ENCODE peak calls at places on chromosomes 13 and 19, in eight cellular contexts. A is DMS 273 treated with DMSO at 0.1 percent for 48 hours; D is GM12892; F is stimulated activated CD4-positive, alpha-beta T cell treated with anti-CD3 and anti-CD28 coated beads, Interleukin-12 subunit alpha, Interleukin-12 subunit beta, amount 100 ng/mL, for 24 hours; K is EH; M is activated T-helper 2 cell treated with anti-CD3 and anti-CD28 coated beads, Interferon-gamma antibody, Interleukin-2, Interleukin-4, amounts not matched to agents 10 μg/mL and 5 μg/mL and 100 μg/mL, durations not matched to agents 14 hours and 24 hours and 36 hours; X is cardiac muscle cell; U is iris pigment epithelial cell. S is an unnamed sample.
A peak's percentile ranks its signal among the peaks of the same experiment; 100 is the strongest.

GRCh38 chr13:110652231-110652730 is 36.9 kb downstream of the NAXD start:
- DNase-seq in A (no peak), D (no peak), F (no peak), K (no peak), M (no peak), X (no peak), U (no peak), S (no peak)

GRCh38 chr19:14416743-14417214 is 2.4 kb downstream of the DDX39A start:
- DNase-seq in A (no peak), D (no peak), F (no peak), K (peak; percentile 34), M (no peak), X (no peak), U (no peak), S (no peak)

GRCh38 chr13:109795021-109795420 is 8.6 kb upstream of the IRS2 start:
- DNase-seq in A (no peak), D (no peak), F (no peak), K (no peak), M (no peak), X (no peak), U (no peak), S (no peak)

GRCh38 chr19:42270346-42271044 is 1.4 kb downstream of the CIC start:
- DNase-seq in A (no peak), D (peak; percentile 43), F (peak; percentile 43), K (peak; percentile 89), M (peak; percentile 62), X (peak; percentile 55), U (peak; percentile 66), S (peak; percentile 57)

GRCh38 chr19:3335431-3336350 is 30.7 kb upstream of the NFIC start:
- DNase-seq in A (no peak), D (no peak), F (no peak), K (peak; percentile 81), M (no peak), X (peak; percentile 71), U (peak; percentile 38), S (no peak)

GRCh38 chr19:46030861-46031550 is 8.2 kb upstream of the PGLYRP1 start:
- DNase-seq in A (no peak), D (no peak), F (no peak), K (no peak), M (no peak), X (no peak), U (no peak), S (no peak)

GRCh38 chr13:20714563-20715339 is 11.3 kb downstream of the IL17D start:
- DNase-seq in A (no peak), D (no peak), F (no peak), K (peak; percentile 68), M (no peak), X (peak; percentile 92), U (no peak), S (no peak)

GRCh38 chr19:2983351-2984195 is 6.2 kb downstream of the TLE6 start:
- DNase-seq in A (peak; percentile 76), D (no peak), F (no peak), K (peak; percentile 59), M (no peak), X (peak; percentile 90), U (peak; percentile 28), S (peak; percentile 18)

GRCh38 chr13:60114499-60115028 is 49.2 kb downstream of the DIAPH3 start:
- DNase-seq in A (no peak), D (no peak), F (no peak), K (no peak), M (no peak), X (no peak), U (no peak), S (no peak)

GRCh38 chr13:111969551-111970135 is 97.3 kb upstream of the SOX1 start:
- DNase-seq in A (no peak), D (no peak), F (no peak), K (no peak), M (no peak), X (no peak), U (no peak), S (no peak)

GRCh38 chr13:53873558-53873957 is 844.9 kb downstream of the OLFM4 start:
- DNase-seq in A (no peak), D (peak; percentile 1), F (no peak), K (no peak), M (no peak), X (no peak), U (no peak), S (no peak)